ENCODE peak calls at places on chromosomes 5 and 9, in ten cellular contexts. One of them, this sample, is unnamed.

GRCh38 chr5:8720476-8720875 is 825.4 kb downstream of the SEMA5A start:
- DNase-seq in osteoblast: no peak
- DNase-seq in aorta: no peak
- DNase-seq in HepG2: no peak
- DNase-seq in tibial artery: no peak
- DNase-seq in astrocyte: no peak
- DNase-seq in kidney: no peak
- DNase-seq in endodermal cell: no peak
- DNase-seq in OCI-LY7: no peak
- DNase-seq in colonic mucosa: no peak
- DNase-seq in this sample: no peak

GRCh38 chr5:109041319-109041718 is 293.6 kb downstream of the FER start:
- DNase-seq in osteoblast: no peak
- DNase-seq in aorta: no peak
- DNase-seq in HepG2: no peak
- DNase-seq in tibial artery: no peak
- DNase-seq in astrocyte: no peak
- DNase-seq in kidney: no peak
- DNase-seq in endodermal cell: no peak
- DNase-seq in OCI-LY7: peak; percentile 43
- DNase-seq in colonic mucosa: no peak
- DNase-seq in this sample: no peak

GRCh38 chr5:171484460-171484899 is 65.0 kb downstream of the FGF18 start:
- DNase-seq in osteoblast: peak; percentile 87
- DNase-seq in aorta: no peak
- DNase-seq in HepG2: no peak
- DNase-seq in tibial artery: no peak
- DNase-seq in astrocyte: no peak
- DNase-seq in kidney: no peak
- DNase-seq in endodermal cell: peak; percentile 81
- DNase-seq in OCI-LY7: peak; percentile 29
- DNase-seq in colonic mucosa: peak; percentile 38
- DNase-seq in this sample: peak; percentile 20

GRCh38 chr9:130938652-130939404 is at the start of gene FIBCD1:
- DNase-seq in osteoblast: no peak
- DNase-seq in aorta: no peak
- DNase-seq in HepG2: no peak
- DNase-seq in tibial artery: no peak
- DNase-seq in astrocyte: peak; percentile 18
- DNase-seq in kidney: peak; percentile 73
- DNase-seq in endodermal cell: peak; percentile 86
- DNase-seq in OCI-LY7: peak; percentile 24
- DNase-seq in colonic mucosa: peak; percentile 71
- DNase-seq in this sample: peak; percentile 45

GRCh38 chr5:10288600-10289213 is 19.0 kb downstream of the CMBL start:
- DNase-seq in osteoblast: no peak
- DNase-seq in aorta: no peak
- DNase-seq in HepG2: no peak
- DNase-seq in tibial artery: no peak
- DNase-seq in astrocyte: no peak
- DNase-seq in kidney: peak; percentile 96
- DNase-seq in endodermal cell: no peak
- DNase-seq in OCI-LY7: peak; percentile 91
- DNase-seq in colonic mucosa: peak; percentile 94
- DNase-seq in this sample: peak; percentile 92

GRCh38 chr5:132007399-132008162 is 3.9 kb downstream of the ACSL6 start:
- DNase-seq in osteoblast: peak; percentile 97
- DNase-seq in aorta: peak; percentile 81
- DNase-seq in HepG2: peak; percentile 76
- DNase-seq in tibial artery: no peak
- DNase-seq in astrocyte: peak; percentile 60
- DNase-seq in kidney: peak; percentile 72
- DNase-seq in endodermal cell: peak; percentile 95
- DNase-seq in OCI-LY7: peak; percentile 82
- DNase-seq in colonic mucosa: peak; percentile 85
- DNase-seq in this sample: peak; percentile 86

GRCh38 chr9:127803507-127804352 is 1.0 kb downstream of the FPGS start:
- DNase-seq in osteoblast: peak; percentile 95
- DNase-seq in aorta: peak; percentile 83
- DNase-seq in HepG2: no peak
- DNase-seq in tibial artery: peak; percentile 79
- DNase-seq in astrocyte: no peak
- DNase-seq in kidney: peak; percentile 83
- DNase-seq in endodermal cell: no peak
- DNase-seq in OCI-LY7: peak; percentile 27
- DNase-seq in colonic mucosa: peak; percentile 70
- DNase-seq in this sample: peak; percentile 73

GRCh38 chr9:38380230-38380871 is 12.2 kb upstream of the ALDH1B1 start:
- DNase-seq in osteoblast: no peak
- DNase-seq in aorta: no peak
- DNase-seq in HepG2: peak; percentile 32
- DNase-seq in tibial artery: no peak
- DNase-seq in astrocyte: peak; percentile 26
- DNase-seq in kidney: no peak
- DNase-seq in endodermal cell: peak; percentile 79
- DNase-seq in OCI-LY7: no peak
- DNase-seq in colonic mucosa: no peak
- DNase-seq in this sample: no peak

GRCh38 chr5:83563631-83564030 is 92.1 kb downstream of the VCAN start:
- DNase-seq in osteoblast: no peak
- DNase-seq in aorta: no peak
- DNase-seq in HepG2: peak; percentile 88
- DNase-seq in tibial artery: no peak
- DNase-seq in astrocyte: no peak
- DNase-seq in kidney: no peak
- DNase-seq in endodermal cell: no peak
- DNase-seq in OCI-LY7: no peak
- DNase-seq in colonic mucosa: no peak
- DNase-seq in this sample: no peak

GRCh38 chr9:34279431-34279830 is 49.6 kb downstream of the KIF24 start:
- DNase-seq in osteoblast: peak; percentile 5
- DNase-seq in aorta: no peak
- DNase-seq in HepG2: no peak
- DNase-seq in tibial artery: no peak
- DNase-seq in astrocyte: no peak
- DNase-seq in kidney: no peak
- DNase-seq in endodermal cell: no peak
- DNase-seq in OCI-LY7: no peak
- DNase-seq in colonic mucosa: no peak
- DNase-seq in this sample: no peak

GRCh38 chr5:78912085-78912771 is 72.9 kb downstream of the ARSB start:
- DNase-seq in osteoblast: no peak
- DNase-seq in aorta: no peak
- DNase-seq in HepG2: no peak
- DNase-seq in tibial artery: no peak
- DNase-seq in astrocyte: peak; percentile 50
- DNase-seq in kidney: no peak
- DNase-seq in endodermal cell: no peak
- DNase-seq in OCI-LY7: no peak
- DNase-seq in colonic mucosa: no peak
- DNase-seq in this sample: no peak

GRCh38 chr5:74587300-74587699 is 53.2 kb downstream of the ENC1 start:
- DNase-seq in osteoblast: no peak
- DNase-seq in aorta: no peak
- DNase-seq in HepG2: no peak
- DNase-seq in tibial artery: no peak
- DNase-seq in astrocyte: no peak
- DNase-seq in kidney: no peak
- DNase-seq in endodermal cell: no peak
- DNase-seq in OCI-LY7: no peak
- DNase-seq in colonic mucosa: no peak
- DNase-seq in this sample: no peak

GRCh38 chr5:31860726-31861432 is 221.9 kb downstream of the PDZD2 start:
- DNase-seq in osteoblast: no peak
- DNase-seq in aorta: no peak
- DNase-seq in HepG2: no peak
- DNase-seq in tibial artery: no peak
- DNase-seq in astrocyte: no peak
- DNase-seq in kidney: no peak
- DNase-seq in endodermal cell: peak; percentile 34
- DNase-seq in OCI-LY7: no peak
- DNase-seq in colonic mucosa: no peak
- DNase-seq in this sample: no peak

DNA sequence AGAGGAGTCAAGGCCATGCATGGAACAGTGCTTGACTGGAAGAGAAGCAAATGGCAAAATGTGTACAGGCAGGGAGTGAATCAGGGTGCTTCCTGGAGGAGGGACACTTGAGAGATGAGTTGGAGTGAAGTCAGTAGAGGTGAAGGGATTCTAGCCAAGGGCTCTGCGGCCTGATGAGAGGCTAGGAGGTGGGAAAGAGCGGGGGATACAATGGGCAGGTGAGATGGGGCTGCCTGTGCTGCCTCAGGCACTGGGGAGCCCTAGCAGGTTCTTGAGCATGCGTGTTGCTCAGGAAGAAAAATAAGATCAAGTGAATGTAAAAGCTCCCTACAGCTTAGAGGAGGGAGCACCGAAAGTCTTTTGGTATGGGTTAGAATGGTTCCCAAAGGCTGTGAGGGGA is 22.3 kb downstream of the ERGIC1 start:
- DNase-seq in osteoblast: peak; percentile 19
- DNase-seq in aorta: no peak
- DNase-seq in HepG2: no peak
- DNase-seq in tibial artery: no peak
- DNase-seq in astrocyte: no peak
- DNase-seq in kidney: no peak
- DNase-seq in endodermal cell: no peak
- DNase-seq in OCI-LY7: no peak
- DNase-seq in colonic mucosa: no peak
- DNase-seq in this sample: no peak
- H3K4me1 ChIP-seq in osteoblast: peaks cover 61% of the 10 kb centered on the region
- H3K4me1 ChIP-seq in aorta: no peaks in the 10 kb centered on the region
- H3K4me1 ChIP-seq in HepG2: peaks cover 100% of the 10 kb centered on the region
- H3K4me1 ChIP-seq in tibial artery: peaks cover 87% of the 10 kb centered on the region
- H3K4me1 ChIP-seq in astrocyte: peaks cover 51% of the 10 kb centered on the region
- H3K4me1 ChIP-seq in kidney: peaks cover 73% of the 10 kb centered on the region
- H3K4me1 ChIP-seq in endodermal cell: no peaks in the 10 kb centered on the region
- H3K4me1 ChIP-seq in OCI-LY7: peaks cover 10% of the 10 kb centered on the region
- H3K4me1 ChIP-seq in colonic mucosa: peaks cover 37% of the 10 kb centered on the region
- H3K4me1 ChIP-seq in this sample: peaks cover 19% of the 10 kb centered on the region

GRCh38 chr5:427415-428087 is 15.4 kb upstream of the EXOC3 start:
- DNase-seq in osteoblast: peak; percentile 52
- DNase-seq in aorta: peak; percentile 75
- DNase-seq in HepG2: no peak
- DNase-seq in tibial artery: peak; percentile 56
- DNase-seq in astrocyte: no peak
- DNase-seq in kidney: peak; percentile 49
- DNase-seq in endodermal cell: no peak
- DNase-seq in OCI-LY7: no peak
- DNase-seq in colonic mucosa: no peak
- DNase-seq in this sample: no peak
- H3K4me1 ChIP-seq in osteoblast: peaks cover 18% of the 10 kb centered on the region
- H3K4me1 ChIP-seq in aorta: no peaks in the 10 kb centered on the region
- H3K4me1 ChIP-seq in HepG2: peaks cover 10% of the 10 kb centered on the region
- H3K4me1 ChIP-seq in tibial artery: no peaks in the 10 kb centered on the region
- H3K4me1 ChIP-seq in astrocyte: peaks cover 3% of the 10 kb centered on the region
- H3K4me1 ChIP-seq in kidney: no peaks in the 10 kb centered on the region
- H3K4me1 ChIP-seq in endodermal cell: no peaks in the 10 kb centered on the region
- H3K4me1 ChIP-seq in OCI-LY7: peaks cover 7% of the 10 kb centered on the region
- H3K4me1 ChIP-seq in colonic mucosa: no peaks in the 10 kb centered on the region
- H3K4me1 ChIP-seq in this sample: no peaks in the 10 kb centered on the region

DNA sequence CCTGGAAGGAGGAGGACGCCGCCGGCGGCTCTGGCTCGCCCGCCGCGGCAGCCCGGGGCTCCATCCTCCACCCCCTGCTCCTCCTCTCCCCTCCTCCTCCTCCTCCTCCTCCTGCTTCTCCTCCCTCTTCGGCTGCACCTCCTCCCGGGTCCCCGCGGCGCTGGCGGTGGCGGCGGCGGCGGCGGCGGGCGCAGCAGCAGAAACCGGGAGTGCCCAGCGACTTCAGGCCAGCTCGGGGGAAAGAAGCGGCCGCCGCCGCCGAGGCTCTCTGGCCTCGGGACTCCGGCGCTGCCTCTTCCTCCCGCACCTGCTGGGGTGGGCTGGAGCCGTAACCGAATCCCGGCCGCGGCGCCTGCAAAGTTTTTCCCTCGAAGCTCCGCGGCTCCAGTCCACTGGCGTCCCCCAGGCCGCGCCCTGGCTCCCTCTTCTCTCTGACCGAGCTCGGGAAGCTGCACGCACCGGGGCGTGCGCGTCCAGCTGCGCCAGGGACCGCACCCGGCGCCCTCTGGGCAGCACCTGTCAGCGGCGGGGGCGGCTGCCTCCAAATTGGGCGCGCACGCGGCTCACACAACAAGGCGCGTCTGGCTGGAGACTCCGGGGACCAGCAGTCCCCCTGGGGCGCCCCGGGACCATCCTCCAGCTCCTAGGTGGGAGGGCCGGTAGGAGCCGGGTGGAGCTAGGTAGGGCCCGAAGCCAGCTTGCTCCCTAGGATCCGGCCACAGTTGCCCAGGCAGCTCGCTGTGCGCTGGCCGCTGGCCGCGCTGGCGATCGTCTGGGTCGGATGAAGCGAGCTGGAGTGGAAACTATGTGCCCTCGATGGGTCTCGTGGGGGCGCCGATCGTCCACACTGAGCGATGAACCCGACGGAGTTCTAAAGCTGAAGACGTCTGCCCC is at the start of gene MCTP1:
- DNase-seq in osteoblast: peak; percentile 75
- DNase-seq in aorta: peak; percentile 78
- DNase-seq in HepG2: no peak
- DNase-seq in tibial artery: no peak
- DNase-seq in astrocyte: peak; percentile 1
- DNase-seq in kidney: peak; percentile 76
- DNase-seq in endodermal cell: peak; percentile 86
- DNase-seq in OCI-LY7: no peak
- DNase-seq in colonic mucosa: no peak
- DNase-seq in this sample: no peak
- H3K4me1 ChIP-seq in osteoblast: peaks cover 4% of the 10 kb centered on the region
- H3K4me1 ChIP-seq in aorta: no peaks in the 10 kb centered on the region
- H3K4me1 ChIP-seq in HepG2: peaks cover 7% of the 10 kb centered on the region
- H3K4me1 ChIP-seq in tibial artery: peaks cover 23% of the 10 kb centered on the region
- H3K4me1 ChIP-seq in astrocyte: peaks cover 13% of the 10 kb centered on the region
- H3K4me1 ChIP-seq in kidney: peaks cover 5% of the 10 kb centered on the region
- H3K4me1 ChIP-seq in endodermal cell: no peaks in the 10 kb centered on the region
- H3K4me1 ChIP-seq in OCI-LY7: no peaks in the 10 kb centered on the region
- H3K4me1 ChIP-seq in colonic mucosa: peaks cover 11% of the 10 kb centered on the region
- H3K4me1 ChIP-seq in this sample: no peaks in the 10 kb centered on the region

DNA sequence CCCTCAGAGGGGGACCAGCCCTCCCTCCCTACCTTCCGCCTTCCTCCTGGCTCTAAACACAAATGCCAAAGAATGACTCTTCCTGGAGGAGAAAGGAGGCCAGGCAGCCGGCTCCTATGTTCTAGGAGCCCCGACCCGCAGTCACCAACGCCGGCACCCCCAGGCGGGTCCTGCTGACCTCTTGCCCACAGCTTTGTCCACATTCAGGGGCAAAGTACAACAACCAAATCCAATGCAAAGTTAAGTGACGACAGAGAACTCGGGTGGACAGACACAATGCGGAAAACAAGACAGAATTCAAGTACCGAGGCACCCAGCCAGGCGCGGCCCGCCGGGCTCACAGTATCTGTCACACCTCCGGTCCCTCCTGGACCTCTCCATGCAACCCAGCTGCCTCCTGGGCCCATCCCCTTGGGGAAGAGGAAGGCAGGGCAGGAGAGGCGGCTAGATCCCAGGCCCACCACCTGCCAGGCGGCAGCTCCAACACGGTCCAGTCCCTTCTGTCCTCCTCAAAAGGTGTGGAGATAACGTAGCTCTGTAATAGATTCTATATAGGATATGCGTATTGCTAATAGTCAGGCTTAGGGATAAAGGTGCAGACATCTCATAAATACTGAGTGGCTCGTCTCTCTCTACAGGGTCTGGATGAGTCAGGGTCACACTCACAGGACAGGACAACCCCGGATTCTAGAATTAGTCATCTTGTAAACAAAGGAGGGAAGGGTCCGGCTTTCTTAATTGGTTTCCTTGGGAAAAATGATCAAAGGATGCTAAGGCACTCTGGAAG is 46.9 kb upstream of the UBAC1 start:
- DNase-seq in osteoblast: peak; percentile 99
- DNase-seq in aorta: no peak
- DNase-seq in HepG2: peak; percentile 83
- DNase-seq in tibial artery: no peak
- DNase-seq in astrocyte: peak; percentile 75
- DNase-seq in kidney: no peak
- DNase-seq in endodermal cell: no peak
- DNase-seq in OCI-LY7: no peak
- DNase-seq in colonic mucosa: no peak
- DNase-seq in this sample: no peak
- H3K4me1 ChIP-seq in osteoblast: peaks cover 7% of the 10 kb centered on the region
- H3K4me1 ChIP-seq in aorta: no peaks in the 10 kb centered on the region
- H3K4me1 ChIP-seq in HepG2: peaks cover 99% of the 10 kb centered on the region
- H3K4me1 ChIP-seq in tibial artery: peaks cover 9% of the 10 kb centered on the region
- H3K4me1 ChIP-seq in astrocyte: peaks cover 23% of the 10 kb centered on the region
- H3K4me1 ChIP-seq in kidney: peaks cover 5% of the 10 kb centered on the region
- H3K4me1 ChIP-seq in endodermal cell: peaks cover 3% of the 10 kb centered on the region
- H3K4me1 ChIP-seq in OCI-LY7: peaks cover 81% of the 10 kb centered on the region
- H3K4me1 ChIP-seq in colonic mucosa: no peaks in the 10 kb centered on the region
- H3K4me1 ChIP-seq in this sample: no peaks in the 10 kb centered on the region